ENCODE peak calls at places on chromosomes 11 and 22, in eight cellular contexts. One of them, this sample, is unnamed.

GRCh38 chr11:77416357-77416756 is 57.5 kb downstream of the PAK1 start:
- DNase-seq in mucosa of descending colon: no peak
- DNase-seq in mammary epithelial cell: no peak
- DNase-seq in KG1: no peak
- DNase-seq in activated naive CD8-positive, alpha-beta T cell treated with anti-CD3 and anti-CD28 coated beads, Interleukin-2, amount 50 U/mL, for 24 hours: no peak
- DNase-seq in cardiac muscle cell: no peak
- DNase-seq in myocyte: no peak
- DNase-seq in NCI-H524: no peak
- DNase-seq in this sample: no peak

GRCh38 chr11:44623321-44623715 is 57.9 kb downstream of the CD82 start:
- DNase-seq in myocyte: no peak
- DNase-seq in KG1: no peak
- DNase-seq in activated naive CD8-positive, alpha-beta T cell treated with anti-CD3 and anti-CD28 coated beads, Interleukin-2, amount 50 U/mL, for 24 hours: peak; percentile 17
- DNase-seq in NCI-H524: no peak
- DNase-seq in cardiac muscle cell: no peak
- DNase-seq in mucosa of descending colon: no peak
- DNase-seq in mammary epithelial cell: no peak
- DNase-seq in this sample: peak; percentile 6

GRCh38 chr22:21020802-21021429 is 6.0 kb downstream of the P2RX6 start:
- DNase-seq in activated naive CD8-positive, alpha-beta T cell treated with anti-CD3 and anti-CD28 coated beads, Interleukin-2, amount 50 U/mL, for 24 hours: peak; percentile 35
- DNase-seq in mammary epithelial cell: no peak
- DNase-seq in NCI-H524: peak; percentile 24
- DNase-seq in KG1: no peak
- DNase-seq in mucosa of descending colon: no peak
- DNase-seq in cardiac muscle cell: peak; percentile 29
- DNase-seq in myocyte: no peak
- DNase-seq in this sample: peak; percentile 42

GRCh38 chr11:8652140-8652539 is 30.3 kb downstream of the TRIM66 start:
- DNase-seq in activated naive CD8-positive, alpha-beta T cell treated with anti-CD3 and anti-CD28 coated beads, Interleukin-2, amount 50 U/mL, for 24 hours: no peak
- DNase-seq in mucosa of descending colon: peak; percentile 15
- DNase-seq in mammary epithelial cell: peak; percentile 86
- DNase-seq in cardiac muscle cell: no peak
- DNase-seq in NCI-H524: no peak
- DNase-seq in KG1: no peak
- DNase-seq in myocyte: peak; percentile 76
- DNase-seq in this sample: no peak

GRCh38 chr22:39914584-39914983 is 13.7 kb downstream of the GRAP2 start:
- DNase-seq in KG1: no peak
- DNase-seq in cardiac muscle cell: no peak
- DNase-seq in myocyte: no peak
- DNase-seq in mammary epithelial cell: no peak
- DNase-seq in NCI-H524: no peak
- DNase-seq in mucosa of descending colon: no peak
- DNase-seq in activated naive CD8-positive, alpha-beta T cell treated with anti-CD3 and anti-CD28 coated beads, Interleukin-2, amount 50 U/mL, for 24 hours: no peak
- DNase-seq in this sample: no peak

GRCh38 chr11:124633355-124633754 is 10.7 kb downstream of the TBRG1 start:
- DNase-seq in mucosa of descending colon: no peak
- DNase-seq in activated naive CD8-positive, alpha-beta T cell treated with anti-CD3 and anti-CD28 coated beads, Interleukin-2, amount 50 U/mL, for 24 hours: no peak
- DNase-seq in myocyte: no peak
- DNase-seq in mammary epithelial cell: no peak
- DNase-seq in NCI-H524: no peak
- DNase-seq in KG1: no peak
- DNase-seq in cardiac muscle cell: no peak
- DNase-seq in this sample: no peak

GRCh38 chr11:96073536-96073935 is 149.6 kb upstream of the MTMR2 start:
- DNase-seq in mammary epithelial cell: no peak
- DNase-seq in NCI-H524: no peak
- DNase-seq in myocyte: no peak
- DNase-seq in mucosa of descending colon: peak; percentile 34
- DNase-seq in cardiac muscle cell: no peak
- DNase-seq in KG1: no peak
- DNase-seq in activated naive CD8-positive, alpha-beta T cell treated with anti-CD3 and anti-CD28 coated beads, Interleukin-2, amount 50 U/mL, for 24 hours: no peak
- DNase-seq in this sample: no peak

GRCh38 chr22:50007057-50007511 is 5.5 kb downstream of the IL17REL start:
- DNase-seq in mucosa of descending colon: no peak
- DNase-seq in activated naive CD8-positive, alpha-beta T cell treated with anti-CD3 and anti-CD28 coated beads, Interleukin-2, amount 50 U/mL, for 24 hours: no peak
- DNase-seq in NCI-H524: no peak
- DNase-seq in myocyte: no peak
- DNase-seq in cardiac muscle cell: no peak
- DNase-seq in mammary epithelial cell: no peak
- DNase-seq in KG1: no peak
- DNase-seq in this sample: no peak

This sample was measured in DND-41.